ENCODE peak calls at places on chromosomes 16 and 17, in five cellular contexts. T is tibial nerve; G is stimulated activated CD8-positive, alpha-beta memory T cell treated with anti-CD3 and anti-CD28 coated beads, Interleukin-7, amount 100 ng/mL, for 24 hours; M is aorta; J is mesendoderm. D is an unnamed sample.

GRCh38 chr16:4214215-4214621 is 27.7 kb downstream of the SRL start:
- DNase-seq in T (no peak), J (peak; percentile 69), G (no peak), M (no peak), D (peak; percentile 4)

GRCh38 chr16:28538733-28539596 is at the start of gene NUPR1:
- DNase-seq in J (peak; percentile 11), G (no peak), T (peak; percentile 97), M (peak; percentile 95), D (peak; percentile 72)

GRCh38 chr17:28575126-28575795 is 1.4 kb downstream of the ALDOC start:
- DNase-seq in M (no peak), T (no peak), J (peak; percentile 42), G (no peak), D (no peak)

GRCh38 chr16:68076560-68076959 is 8.6 kb upstream of the NFATC3 start:
- DNase-seq in G (no peak), M (no peak), J (no peak), T (no peak), D (no peak)

GRCh38 chr17:58310511-58311428 is 17.8 kb downstream of the TSPOAP1 start:
- DNase-seq in M (peak; percentile 74), T (no peak), J (no peak), G (no peak), D (no peak)

GRCh38 chr17:81831957-81832607 is 1.0 kb downstream of the MCRIP1 start:
- DNase-seq in G (peak; percentile 33), T (no peak), J (no peak), M (no peak), D (no peak)

GRCh38 chr17:44376124-44376523 is 12.5 kb upstream of the FAM171A2 start:
- DNase-seq in T (no peak), G (no peak), J (peak; percentile 68), M (peak; percentile 75), D (no peak)

GRCh38 chr17:58956997-58957724 is 149.5 kb downstream of the TRIM37 start:
- DNase-seq in T (no peak), J (no peak), M (no peak), G (no peak), D (no peak)

GRCh38 chr17:82330322-82331239 is 3.0 kb downstream of the SECTM1 start:
- DNase-seq in T (no peak), M (peak; percentile 78), G (no peak), J (no peak), D (no peak)

GRCh38 chr17:6475411-6475810 is 31.2 kb downstream of the PIMREG start:
- DNase-seq in T (no peak), J (no peak), G (no peak), M (no peak), D (no peak)

GRCh38 chr16:29900102-29900887 is at the start of gene ASPHD1:
- DNase-seq in G (peak; percentile 20), J (peak; percentile 87), T (peak; percentile 21), M (peak; percentile 88), D (peak; percentile 57)

GRCh38 chr16:86229283-86229682 is 281.0 kb upstream of the FOXF1 start:
- DNase-seq in T (no peak), G (no peak), M (no peak), J (no peak), D (no peak)

GRCh38 chr17:41307647-41308046 is 1.5 kb downstream of the KRTAP16-1 start:
- DNase-seq in G (no peak), T (no peak), M (peak; percentile 71), J (no peak), D (no peak)

GRCh38 chr17:73803867-73804539 is 159.8 kb upstream of the SDK2 start:
- DNase-seq in T (no peak), G (no peak), M (no peak), J (peak; percentile 40), D (no peak)

GRCh38 chr17:74117999-74118421 is 85.5 kb upstream of the RPL38 start:
- DNase-seq in G (no peak), M (no peak), J (peak; percentile 77), T (no peak), D (no peak)